ENCODE peak calls at places on chromosome 16, in eight cellular contexts. One of them, this sample, is unnamed. For H3K4me1, H3K27me3 and H3K36me3, the result is how much of the 10 kb centered on the place peaks cover.

GRCh38 chr16:17301184-17301583 is 169.6 kb downstream of the XYLT1 start:
- DNase-seq in DND-41: no peak
- DNase-seq in cardiac muscle cell: no peak
- DNase-seq in breast epithelium: no peak
- DNase-seq in pancreas: no peak
- DNase-seq in naive thymus-derived CD4-positive, alpha-beta T cell: no peak
- DNase-seq in lung: no peak
- DNase-seq in left lung: no peak
- DNase-seq in this sample: no peak

GRCh38 chr16:9489823-9490467 is 398.5 kb downstream of the HAPSTR1 start:
- DNase-seq in pancreas: peak
- DNase-seq in left lung: no peak
- DNase-seq in naive thymus-derived CD4-positive, alpha-beta T cell: no peak
- DNase-seq in lung: no peak
- DNase-seq in breast epithelium: no peak
- DNase-seq in cardiac muscle cell: no peak
- DNase-seq in DND-41: no peak
- DNase-seq in this sample: no peak

GRCh38 chr16:81600275-81600674 is 155.7 kb downstream of the CMIP start:
- DNase-seq in lung: no peak
- DNase-seq in DND-41: no peak
- DNase-seq in cardiac muscle cell: peak
- DNase-seq in left lung: no peak
- DNase-seq in breast epithelium: no peak
- DNase-seq in pancreas: no peak
- DNase-seq in naive thymus-derived CD4-positive, alpha-beta T cell: no peak
- DNase-seq in this sample: no peak

GRCh38 chr16:10126686-10127085 is 55.5 kb downstream of the GRIN2A start:
- DNase-seq in DND-41: no peak
- DNase-seq in cardiac muscle cell: no peak
- DNase-seq in naive thymus-derived CD4-positive, alpha-beta T cell: no peak
- DNase-seq in left lung: no peak
- DNase-seq in pancreas: no peak
- DNase-seq in breast epithelium: no peak
- DNase-seq in lung: no peak
- DNase-seq in this sample: no peak

GRCh38 chr16:82061861-82062525 is 26.9 kb downstream of the HSD17B2 start:
- DNase-seq in left lung: no peak
- DNase-seq in naive thymus-derived CD4-positive, alpha-beta T cell: no peak
- DNase-seq in DND-41: no peak
- DNase-seq in breast epithelium: no peak
- DNase-seq in lung: no peak
- DNase-seq in pancreas: no peak
- DNase-seq in cardiac muscle cell: peak
- DNase-seq in this sample: peak

GRCh38 chr16:1979271-1980025 is 1.8 kb downstream of the NOXO1 start:
- DNase-seq in breast epithelium: no peak
- DNase-seq in DND-41: no peak
- DNase-seq in pancreas: peak
- DNase-seq in lung: peak
- DNase-seq in cardiac muscle cell: no peak
- DNase-seq in left lung: peak
- DNase-seq in naive thymus-derived CD4-positive, alpha-beta T cell: no peak
- DNase-seq in this sample: no peak

GRCh38 chr16:63457869-63458268 is 1421.6 kb upstream of the CDH8 start:
- DNase-seq in left lung: no peak
- DNase-seq in cardiac muscle cell: no peak
- DNase-seq in pancreas: no peak
- DNase-seq in naive thymus-derived CD4-positive, alpha-beta T cell: no peak
- DNase-seq in lung: no peak
- DNase-seq in breast epithelium: no peak
- DNase-seq in DND-41: no peak
- DNase-seq in this sample: no peak

GRCh38 chr16:8619671-8620370 is 1.7 kb upstream of the METTL22 start:
- DNase-seq in naive thymus-derived CD4-positive, alpha-beta T cell: no peak
- DNase-seq in lung: no peak
- DNase-seq in DND-41: no peak
- DNase-seq in breast epithelium: no peak
- DNase-seq in pancreas: no peak
- DNase-seq in cardiac muscle cell: no peak
- DNase-seq in left lung: no peak
- DNase-seq in this sample: no peak

GRCh38 chr16:19636436-19637267 is 81.1 kb downstream of the VPS35L start:
- DNase-seq in pancreas: no peak
- DNase-seq in cardiac muscle cell: no peak
- DNase-seq in DND-41: no peak
- DNase-seq in left lung: no peak
- DNase-seq in naive thymus-derived CD4-positive, alpha-beta T cell: no peak
- DNase-seq in lung: no peak
- DNase-seq in breast epithelium: no peak
- DNase-seq in this sample: no peak

GRCh38 chr16:4976611-4977145 is 18.5 kb downstream of the SEC14L5 start:
- DNase-seq in lung: no peak
- DNase-seq in naive thymus-derived CD4-positive, alpha-beta T cell: no peak
- DNase-seq in left lung: no peak
- DNase-seq in pancreas: peak
- DNase-seq in DND-41: no peak
- DNase-seq in cardiac muscle cell: no peak
- DNase-seq in breast epithelium: no peak
- DNase-seq in this sample: no peak

GRCh38 chr16:11064846-11065245 is 120.5 kb downstream of the CLEC16A start:
- DNase-seq in pancreas: no peak
- DNase-seq in cardiac muscle cell: no peak
- DNase-seq in DND-41: no peak
- DNase-seq in lung: no peak
- DNase-seq in breast epithelium: no peak
- DNase-seq in left lung: no peak
- DNase-seq in naive thymus-derived CD4-positive, alpha-beta T cell: no peak
- DNase-seq in this sample: no peak

GRCh38 chr16:52725461-52725860 is 178.5 kb upstream of the TOX3 start:
- DNase-seq in breast epithelium: no peak
- DNase-seq in cardiac muscle cell: no peak
- DNase-seq in pancreas: no peak
- DNase-seq in lung: no peak
- DNase-seq in left lung: no peak
- DNase-seq in DND-41: no peak
- DNase-seq in naive thymus-derived CD4-positive, alpha-beta T cell: no peak
- DNase-seq in this sample: no peak

GRCh38 chr16:3283525-3284447 is 495 bp downstream of the ZNF263 start:
- DNase-seq in naive thymus-derived CD4-positive, alpha-beta T cell: no peak
- DNase-seq in left lung: peak
- DNase-seq in cardiac muscle cell: no peak
- DNase-seq in pancreas: peak
- DNase-seq in lung: peak
- DNase-seq in breast epithelium: no peak
- DNase-seq in DND-41: peak
- DNase-seq in this sample: no peak

GRCh38 chr16:27729516-27730304 is 179.8 kb downstream of the KATNIP start:
- DNase-seq in lung: peak
- DNase-seq in left lung: peak
- DNase-seq in naive thymus-derived CD4-positive, alpha-beta T cell: no peak
- DNase-seq in pancreas: no peak
- DNase-seq in DND-41: no peak
- DNase-seq in cardiac muscle cell: no peak
- DNase-seq in breast epithelium: no peak
- DNase-seq in this sample: no peak

GRCh38 chr16:58500329-58501241 is 642 bp downstream of the NDRG4 start:
- DNase-seq in pancreas: no peak
- DNase-seq in naive thymus-derived CD4-positive, alpha-beta T cell: no peak
- DNase-seq in DND-41: no peak
- DNase-seq in lung: no peak
- DNase-seq in breast epithelium: no peak
- DNase-seq in cardiac muscle cell: peak
- DNase-seq in left lung: no peak
- DNase-seq in this sample: no peak

GRCh38 chr16:83995756-83996155 is 27.7 kb downstream of the NECAB2 start:
- DNase-seq in lung: no peak
- DNase-seq in DND-41: no peak
- DNase-seq in breast epithelium: no peak
- DNase-seq in pancreas: peak
- DNase-seq in left lung: no peak
- DNase-seq in cardiac muscle cell: peak
- DNase-seq in naive thymus-derived CD4-positive, alpha-beta T cell: no peak
- DNase-seq in this sample: no peak

GRCh38 chr16:10870137-10870776 is 6.7 kb upstream of the CIITA start:
- DNase-seq in left lung: no peak
- DNase-seq in naive thymus-derived CD4-positive, alpha-beta T cell: no peak
- DNase-seq in lung: no peak
- DNase-seq in pancreas: no peak
- DNase-seq in cardiac muscle cell: no peak
- DNase-seq in breast epithelium: no peak
- DNase-seq in DND-41: no peak
- DNase-seq in this sample: no peak

DNA sequence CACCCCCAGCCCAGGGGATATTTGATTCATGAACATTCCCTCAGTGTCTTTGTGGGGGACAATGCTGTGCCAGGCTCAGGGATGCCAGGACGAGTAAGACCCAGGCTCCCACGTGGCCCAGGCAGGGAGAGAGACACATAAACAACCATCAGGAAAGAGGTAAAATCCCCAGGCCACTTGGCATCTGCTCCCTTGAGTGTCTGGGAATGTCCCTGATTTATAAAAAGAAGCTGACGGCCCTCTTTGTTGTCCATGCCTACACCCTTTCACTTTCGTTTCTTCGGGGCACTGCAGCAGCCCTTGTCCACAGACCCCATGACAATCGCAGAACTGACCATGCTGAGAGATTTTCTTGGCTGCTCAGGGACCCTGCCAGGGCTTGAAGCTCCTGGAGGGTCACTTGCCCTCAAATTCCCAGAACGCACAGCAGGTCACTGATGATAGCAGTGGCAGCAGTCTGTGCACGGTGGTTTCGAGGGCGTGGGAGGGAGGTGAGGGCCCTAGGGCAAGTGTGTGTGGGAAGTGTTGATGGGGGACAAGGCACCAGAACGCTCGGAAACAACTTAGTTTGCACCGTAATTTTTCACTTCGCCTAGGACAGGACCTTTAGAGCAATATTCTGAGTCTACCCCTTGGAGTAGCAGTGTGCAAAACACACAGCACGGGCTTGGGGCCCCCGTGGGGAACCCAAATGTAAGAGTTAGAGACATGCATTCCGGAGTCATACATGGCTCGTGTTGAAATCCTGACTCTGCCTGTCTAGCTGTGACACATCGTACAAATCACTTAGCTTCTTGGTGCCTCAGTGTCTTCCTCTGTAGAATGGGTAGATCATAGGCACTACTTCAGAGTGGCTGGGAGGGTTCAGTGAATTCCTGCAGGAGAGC is 4.7 kb downstream of the NOD2 start:
- DNase-seq in DND-41: no peak
- DNase-seq in pancreas: no peak
- DNase-seq in left lung: peak
- DNase-seq in breast epithelium: peak
- DNase-seq in naive thymus-derived CD4-positive, alpha-beta T cell: no peak
- DNase-seq in cardiac muscle cell: no peak
- DNase-seq in lung: no peak
- DNase-seq in this sample: peak
- H3K4me1 ChIP-seq in DND-41: under half
- H3K4me1 ChIP-seq in pancreas: under half
- H3K4me1 ChIP-seq in left lung: half or more
- H3K4me1 ChIP-seq in breast epithelium: under half
- H3K4me1 ChIP-seq in naive thymus-derived CD4-positive, alpha-beta T cell: under half
- H3K4me1 ChIP-seq in cardiac muscle cell: under half
- H3K4me1 ChIP-seq in lung: under half
- H3K4me1 ChIP-seq in this sample: half or more

DNA sequence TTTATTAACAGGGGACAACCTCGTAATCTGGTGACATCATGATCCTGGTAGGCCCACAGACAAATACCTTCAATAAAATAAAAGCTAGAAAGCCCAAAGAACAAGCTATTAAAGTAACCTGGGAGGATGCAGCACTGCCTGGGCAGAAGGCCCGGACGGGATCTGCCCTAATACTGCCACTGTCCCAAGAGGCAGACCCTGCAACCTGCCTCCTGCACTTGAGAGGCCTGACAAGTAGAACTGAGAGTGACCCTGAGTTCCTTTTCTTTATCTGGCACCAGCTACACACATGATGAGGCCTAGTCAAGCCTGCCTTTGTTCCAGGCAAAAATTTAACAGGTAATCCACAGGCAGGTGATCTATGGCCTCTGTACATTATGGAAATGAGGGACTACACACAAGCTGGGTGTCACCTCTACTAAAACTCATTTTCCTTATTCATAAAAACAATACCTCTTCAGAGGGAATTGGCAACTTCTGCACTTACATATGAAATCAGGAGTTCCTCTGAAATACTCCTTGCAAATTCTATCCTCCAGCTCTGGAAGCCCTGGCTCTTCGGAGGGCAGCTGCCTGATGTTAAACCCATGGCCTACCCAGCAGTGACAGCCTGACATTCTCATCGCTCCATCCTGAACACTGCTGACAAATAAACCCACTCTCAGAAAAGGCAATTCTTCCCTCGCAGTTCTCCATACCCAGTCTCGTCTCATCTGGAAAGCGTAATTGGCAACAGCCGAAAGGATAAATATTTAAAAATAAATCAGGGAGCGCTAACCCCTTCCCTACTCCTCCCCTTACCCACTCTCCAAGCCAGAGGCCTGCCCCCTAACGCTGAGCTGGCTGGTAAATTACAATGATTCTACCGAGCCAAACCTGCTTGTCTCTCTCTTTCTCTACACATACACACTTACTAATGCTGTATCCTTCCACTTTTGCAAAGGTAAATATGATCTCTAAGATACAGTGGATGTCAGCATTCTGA is 2.5 kb upstream of the ZFHX3 start:
- DNase-seq in left lung: no peak
- DNase-seq in pancreas: no peak
- DNase-seq in breast epithelium: no peak
- DNase-seq in cardiac muscle cell: no peak
- DNase-seq in naive thymus-derived CD4-positive, alpha-beta T cell: no peak
- DNase-seq in lung: no peak
- DNase-seq in DND-41: no peak
- DNase-seq in this sample: no peak
- H3K27me3 ChIP-seq in left lung: half or more
- H3K27me3 ChIP-seq in pancreas: under half
- H3K27me3 ChIP-seq in breast epithelium: under half
- H3K27me3 ChIP-seq in cardiac muscle cell: under half
- H3K27me3 ChIP-seq in naive thymus-derived CD4-positive, alpha-beta T cell: under half
- H3K27me3 ChIP-seq in lung: under half
- H3K27me3 ChIP-seq in DND-41: under half
- H3K27me3 ChIP-seq in this sample: under half

DNA sequence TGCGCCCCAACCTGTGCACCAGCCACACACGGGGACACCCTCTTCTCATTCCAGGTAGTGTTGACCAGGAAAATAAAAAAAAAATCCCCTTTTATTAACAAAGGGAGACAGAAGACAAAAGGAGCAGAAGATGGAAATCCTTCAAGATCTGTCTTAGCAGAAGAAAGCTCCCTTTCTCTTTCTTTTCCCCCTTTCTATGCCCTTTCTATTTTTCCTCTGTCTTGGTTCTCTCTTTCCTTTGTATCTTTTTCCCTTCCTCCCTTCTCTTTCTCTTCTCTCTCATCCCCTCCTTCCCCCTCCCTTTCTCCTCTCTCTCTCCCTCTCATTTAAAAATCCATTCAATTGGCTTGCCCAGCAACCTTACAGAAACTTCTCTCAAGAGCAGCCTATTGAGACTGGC is 254.1 kb upstream of the ZFHX3 start:
- DNase-seq in left lung: no peak
- DNase-seq in DND-41: no peak
- DNase-seq in naive thymus-derived CD4-positive, alpha-beta T cell: no peak
- DNase-seq in cardiac muscle cell: no peak
- DNase-seq in pancreas: no peak
- DNase-seq in lung: no peak
- DNase-seq in breast epithelium: no peak
- DNase-seq in this sample: no peak
- H3K36me3 ChIP-seq in left lung: under half
- H3K36me3 ChIP-seq in DND-41: under half
- H3K36me3 ChIP-seq in naive thymus-derived CD4-positive, alpha-beta T cell: under half
- H3K36me3 ChIP-seq in cardiac muscle cell: under half
- H3K36me3 ChIP-seq in pancreas: under half
- H3K36me3 ChIP-seq in lung: under half
- H3K36me3 ChIP-seq in breast epithelium: under half
- H3K36me3 ChIP-seq in this sample: under half

GRCh38 chr16:74695450-74696422 is 4.9 kb downstream of the MLKL start:
- DNase-seq in left lung: peak
- DNase-seq in pancreas: peak
- DNase-seq in cardiac muscle cell: peak
- DNase-seq in DND-41: peak
- DNase-seq in lung: peak
- DNase-seq in breast epithelium: peak
- DNase-seq in naive thymus-derived CD4-positive, alpha-beta T cell: peak
- DNase-seq in this sample: peak
- H3K4me1 ChIP-seq in left lung: half or more
- H3K4me1 ChIP-seq in pancreas: under half
- H3K4me1 ChIP-seq in cardiac muscle cell: under half
- H3K4me1 ChIP-seq in DND-41: under half
- H3K4me1 ChIP-seq in lung: under half
- H3K4me1 ChIP-seq in breast epithelium: under half
- H3K4me1 ChIP-seq in naive thymus-derived CD4-positive, alpha-beta T cell: under half
- H3K4me1 ChIP-seq in this sample: under half